ENCODE peak calls at places on chromosomes 7 and 10, in ten cellular contexts. I is SW480; M is activated naive CD4-positive, alpha-beta T cell; K is occipital lobe; H is left colon; E is fibroblast of mammary gland; P is Right ventricle myocardium superior; U is PC-3; L is stimulated activated CD8-positive, alpha-beta memory T cell treated with anti-CD3 and anti-CD28 coated beads, Interleukin-15, amount 100 ng/mL, for 4 hours; T is nucleus accumbens. D is an unnamed sample.

GRCh38 chr10:11018830-11019692 is 1.4 kb downstream of the CELF2 start:
- DNase-seq in I (no peak), M (no peak), K (no peak), H (no peak), E (no peak), P (no peak), U (no peak), L (no peak), T (no peak), D (no peak)

GRCh38 chr7:28157826-28158416 is 22.7 kb downstream of the JAZF1 start:
- DNase-seq in I (no peak), M (no peak), K (no peak), H (no peak), E (no peak), P (no peak), U (no peak), L (no peak), T (no peak), D (no peak)

GRCh38 chr10:82234173-82234572 is 359.2 kb downstream of the NRG3 start:
- DNase-seq in I (no peak), M (no peak), K (no peak), H (no peak), E (no peak), P (no peak), U (no peak), L (no peak), T (no peak), D (no peak)

GRCh38 chr7:2754912-2755311 is 66.9 kb downstream of the AMZ1 start:
- DNase-seq in I (no peak), M (no peak), K (no peak), H (no peak), E (no peak), P (no peak), U (no peak), L (no peak), T (no peak), D (no peak)

GRCh38 chr10:112137381-112137987 is 46.1 kb downstream of the GPAM start:
- DNase-seq in I (peak; percentile 36), M (peak; percentile 39), K (peak; percentile 72), H (peak; percentile 37), E (peak; percentile 57), P (peak; percentile 78), U (peak; percentile 72), L (peak; percentile 13), T (peak; percentile 54), D (no peak)

GRCh38 chr10:96112531-96112930 is 17.6 kb upstream of the ZNF518A start:
- DNase-seq in I (no peak), M (no peak), K (no peak), H (no peak), E (no peak), P (no peak), U (no peak), L (no peak), T (no peak), D (no peak)

GRCh38 chr7:94297397-94297838 is 97.3 kb upstream of the COL1A2 start:
- DNase-seq in I (no peak), M (no peak), K (no peak), H (peak; percentile 54), E (peak; percentile 99), P (peak; percentile 73), U (peak; percentile 64), L (no peak), T (no peak), D (no peak)

GRCh38 chr10:36534471-36535002 is 590.9 kb upstream of the ANKRD30A start:
- DNase-seq in I (peak; percentile 41), M (no peak), K (no peak), H (no peak), E (peak; percentile 98), P (no peak), U (peak; percentile 100), L (no peak), T (no peak), D (no peak)

GRCh38 chr7:88396295-88396947 is 89.7 kb upstream of the STEAP4 start:
- DNase-seq in I (no peak), M (no peak), K (no peak), H (no peak), E (no peak), P (no peak), U (no peak), L (no peak), T (no peak), D (no peak)

GRCh38 chr7:158246272-158246959 is 341.2 kb downstream of the PTPRN2 start:
- DNase-seq in I (no peak), M (no peak), K (no peak), H (no peak), E (no peak), P (no peak), U (no peak), L (no peak), T (no peak), D (no peak)

GRCh38 chr10:83983578-83984255 is 155.6 kb upstream of the GHITM start:
- DNase-seq in I (peak; percentile 93), M (no peak), K (no peak), H (no peak), E (peak; percentile 25), P (no peak), U (no peak), L (no peak), T (no peak), D (no peak)

GRCh38 chr10:97701438-97702064 is 12.0 kb upstream of the MARVELD1 start:
- DNase-seq in I (peak; percentile 78), M (no peak), K (peak; percentile 47), H (no peak), E (peak; percentile 81), P (no peak), U (peak; percentile 76), L (no peak), T (peak; percentile 35), D (no peak)

GRCh38 chr7:17311952-17312351 is 13.5 kb downstream of the AHR start:
- DNase-seq in I (no peak), M (no peak), K (no peak), H (no peak), E (no peak), P (no peak), U (no peak), L (no peak), T (no peak), D (no peak)

GRCh38 chr7:134905375-134905774 is 80.9 kb upstream of the AGBL3 start:
- DNase-seq in I (no peak), M (no peak), K (no peak), H (peak; percentile 44), E (peak; percentile 97), P (no peak), U (no peak), L (no peak), T (no peak), D (peak; percentile 1)

GRCh38 chr7:98641646-98642489 is 24.8 kb downstream of the NPTX2 start:
- DNase-seq in I (no peak), M (no peak), K (no peak), H (peak; percentile 46), E (no peak), P (no peak), U (no peak), L (no peak), T (no peak), D (no peak)

GRCh38 chr7:40921589-40922315 is 781.1 kb downstream of the INHBA start:
- DNase-seq in I (no peak), M (no peak), K (no peak), H (no peak), E (no peak), P (no peak), U (no peak), L (no peak), T (no peak), D (no peak)

GRCh38 chr7:144454256-144455039 is 51.0 kb upstream of the NOBOX start:
- DNase-seq in I (no peak), M (no peak), K (no peak), H (no peak), E (peak; percentile 11), P (no peak), U (no peak), L (no peak), T (no peak), D (no peak)

GRCh38 chr7:27364344-27364758 is 121.7 kb downstream of the EVX1 start:
- DNase-seq in I (no peak), M (no peak), K (peak; percentile 61), H (peak; percentile 65), E (peak; percentile 94), P (peak; percentile 85), U (peak; percentile 50), L (no peak), T (peak; percentile 5), D (no peak)

GRCh38 chr7:113026941-113027340 is 59.7 kb downstream of the GPR85 start:
- DNase-seq in I (no peak), M (no peak), K (no peak), H (no peak), E (peak; percentile 33), P (no peak), U (no peak), L (no peak), T (no peak), D (no peak)

GRCh38 chr7:30445770-30446169 is 32.8 kb downstream of the NOD1 start:
- DNase-seq in I (no peak), M (peak; percentile 12), K (no peak), H (peak; percentile 61), E (peak; percentile 70), P (peak; percentile 88), U (no peak), L (peak; percentile 51), T (no peak), D (peak; percentile 49)

GRCh38 chr10:58544135-58544534 is 31.5 kb downstream of the BICC1 start:
- DNase-seq in I (no peak), M (no peak), K (no peak), H (no peak), E (no peak), P (no peak), U (no peak), L (no peak), T (no peak), D (no peak)

GRCh38 chr10:69742928-69743602 is 58.6 kb upstream of the COL13A1 start:
- DNase-seq in I (no peak), M (no peak), K (no peak), H (no peak), E (peak; percentile 34), P (no peak), U (peak; percentile 56), L (no peak), T (no peak), D (no peak)

GRCh38 chr7:106365252-106366005 is 80.6 kb upstream of the NAMPT start:
- DNase-seq in I (no peak), M (no peak), K (no peak), H (peak; percentile 56), E (peak; percentile 29), P (no peak), U (peak; percentile 80), L (no peak), T (no peak), D (no peak)

GRCh38 chr10:11051001-11051324 is 33.3 kb downstream of the CELF2 start:
- DNase-seq in I (no peak), M (no peak), K (no peak), H (no peak), E (no peak), P (no peak), U (no peak), L (no peak), T (no peak), D (no peak)

GRCh38 chr7:50633414-50633710 is 68.2 kb upstream of the DDC start:
- DNase-seq in I (no peak), M (no peak), K (no peak), H (no peak), E (no peak), P (no peak), U (no peak), L (no peak), T (no peak), D (no peak)

GRCh38 chr7:85341973-85342372 is 155.1 kb upstream of the SEMA3D start:
- DNase-seq in I (no peak), M (no peak), K (no peak), H (no peak), E (no peak), P (no peak), U (no peak), L (no peak), T (no peak), D (no peak)

GRCh38 chr10:12193193-12193592 is 2.5 kb downstream of the NUDT5 start:
- DNase-seq in I (no peak), M (no peak), K (no peak), H (no peak), E (peak; percentile 73), P (no peak), U (peak; percentile 2), L (no peak), T (no peak), D (no peak)

GRCh38 chr10:118045842-118046490 is 775 bp downstream of the RAB11FIP2 start:
- DNase-seq in I (peak; percentile 69), M (peak; percentile 9), K (peak; percentile 54), H (peak; percentile 49), E (peak; percentile 68), P (peak; percentile 66), U (peak; percentile 43), L (no peak), T (peak; percentile 68), D (no peak)